ENCODE peak calls at places on chromosomes 12 and 14, in four cellular contexts. C is H1, Q is mesenchymal stem cell, O is IMR-90. V is an unnamed sample.

GRCh38 chr14:55127491-55127951 is 1.5 kb upstream of the LGALS3 start:
- DNase-seq in O (peak), Q (peak), C (no peak), V (no peak)

GRCh38 chr12:56278905-56279304 is 12.2 kb downstream of the COQ10A start:
- DNase-seq in Q (no peak), O (no peak), C (no peak), V (no peak)

GRCh38 chr12:6461401-6462233 is 8.9 kb downstream of the VAMP1 start:
- DNase-seq in O (peak), C (no peak), Q (no peak), V (no peak)

GRCh38 chr12:39946361-39946948 is 159.4 kb downstream of the SLC2A13 start:
- DNase-seq in C (no peak), Q (no peak), O (no peak), V (no peak)

GRCh38 chr12:132559652-132560420 is 50.5 kb downstream of the LRCOL1 start:
- DNase-seq in Q (peak), C (no peak), O (peak), V (no peak)

GRCh38 chr14:78927261-78927660 is 757.1 kb downstream of the NRXN3 start:
- DNase-seq in O (no peak), Q (no peak), C (no peak), V (no peak)

GRCh38 chr14:67429651-67430205 is 17.8 kb upstream of the PLEK2 start:
- DNase-seq in C (no peak), O (no peak), Q (no peak), V (no peak)

GRCh38 chr14:38125484-38125912 is 82.2 kb upstream of the SSTR1 start:
- DNase-seq in C (no peak), O (no peak), Q (no peak), V (no peak)

GRCh38 chr12:112938751-112939150 is 477 bp downstream of the OAS3 start:
- DNase-seq in C (no peak), O (no peak), Q (peak), V (no peak)

GRCh38 chr12:109777544-109777943 is 55.7 kb downstream of the TRPV4 start:
- DNase-seq in O (peak), Q (peak), C (no peak), V (no peak)

GRCh38 chr14:53953002-53953827 is 3.4 kb downstream of the BMP4 start:
- DNase-seq in O (peak), Q (peak), C (no peak), V (no peak)

GRCh38 chr14:101082036-101082435 is 178.5 kb upstream of the RTL1 start:
- DNase-seq in C (no peak), O (no peak), Q (no peak), V (no peak)

GRCh38 chr12:42128327-42128726 is 16.3 kb downstream of the GXYLT1 start:
- DNase-seq in O (peak), Q (peak), C (no peak), V (no peak)

DNA sequence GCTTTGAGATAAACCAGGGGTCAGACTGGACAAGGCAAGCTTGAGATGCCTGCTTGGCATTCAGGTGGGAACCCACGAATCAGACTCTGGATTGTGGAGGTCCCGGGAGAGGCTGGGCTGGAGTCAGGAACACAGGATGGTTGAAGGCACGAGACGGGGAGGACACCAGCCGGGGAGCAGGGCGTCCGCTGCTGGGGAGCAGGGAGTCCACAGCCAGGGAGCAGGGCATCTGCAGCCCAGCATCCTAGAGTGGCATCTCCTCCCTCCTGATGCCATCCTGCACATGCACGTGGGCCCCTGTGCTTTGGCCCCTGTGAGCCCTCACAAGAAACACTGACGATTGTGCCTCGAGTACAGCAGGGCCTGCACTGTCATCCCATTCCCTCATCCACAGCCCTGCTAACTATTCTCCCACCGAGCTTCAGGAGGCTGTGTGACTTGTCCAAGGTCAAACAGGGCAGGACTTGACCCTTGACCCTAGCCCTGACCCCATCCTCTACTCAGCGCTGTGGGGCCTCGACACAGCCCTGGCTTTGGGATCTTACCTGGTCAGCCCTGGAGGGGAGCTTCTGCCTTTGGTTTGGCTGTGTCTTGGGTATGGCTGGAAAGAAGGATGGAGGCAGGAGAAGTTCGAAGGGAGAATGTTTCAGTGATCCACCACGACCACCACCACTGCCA is 45.1 kb downstream of the CFAP251 start:
- DNase-seq in C (no peak), Q (no peak), O (no peak), V (no peak)
- H3K4me2 ChIP-seq in C (no peak), Q (no peak), O (no peak), V (no peak)

GRCh38 chr12:131506426-131506825 is 204.5 kb upstream of the SFSWAP start:
- DNase-seq in Q (no peak), C (no peak), O (no peak), V (no peak)
- H4K8ac ChIP-seq in Q (no peak), C (no peak), O (no peak), V (no peak)

GRCh38 chr12:127381043-127381668 is 885.8 kb upstream of the TMEM132C start:
- DNase-seq in Q (peak), C (peak), O (no peak), V (peak)
- H3K4me2 ChIP-seq in Q (peak), C (peak), O (peak), V (peak)

GRCh38 chr14:69044965-69045555 is 66.0 kb upstream of the ACTN1 start:
- DNase-seq in Q (no peak), O (peak), C (no peak), V (no peak)
- H4K8ac ChIP-seq in Q (no peak), O (peak), C (no peak), V (no peak)

GRCh38 chr12:67920432-67920831 is 68.8 kb upstream of the IFNG-AS1 start:
- DNase-seq in O (no peak), Q (no peak), C (no peak), V (no peak)

GRCh38 chr12:67917811-67918210 is 71.4 kb upstream of the IFNG-AS1 start:
- DNase-seq in C (no peak), O (no peak), Q (no peak), V (no peak)

GRCh38 chr12:67919406-67919805 is 69.8 kb upstream of the IFNG-AS1 start:
- DNase-seq in C (no peak), O (no peak), Q (peak), V (no peak)

GRCh38 chr12:67918441-67918840 is 70.8 kb upstream of the IFNG-AS1 start:
- DNase-seq in C (no peak), O (no peak), Q (no peak), V (no peak)

DNA sequence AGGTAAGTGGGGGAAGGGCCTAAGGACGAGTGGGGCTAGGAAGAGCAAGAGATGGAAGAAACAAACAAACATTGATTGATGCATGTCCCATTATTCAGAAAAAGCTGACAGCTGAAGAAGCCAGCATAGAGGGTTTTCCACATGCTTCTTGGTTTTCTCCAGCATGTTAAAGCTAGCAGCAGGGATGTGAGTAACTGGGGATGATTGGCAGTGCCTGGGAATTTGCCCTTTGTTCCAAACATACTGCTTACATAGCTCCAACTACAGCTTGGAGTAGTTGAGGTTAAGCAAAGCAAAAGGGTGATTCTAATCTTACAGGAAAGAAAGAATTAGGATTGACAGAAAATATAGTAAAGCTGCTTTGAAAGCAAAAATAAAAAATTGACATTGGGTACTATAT is 68.0 kb upstream of the IFNG-AS1 start:
- DNase-seq in Q (no peak), O (no peak), C (no peak), V (no peak)
- H3K4me2 ChIP-seq in Q (no peak), O (no peak), C (no peak), V (no peak)

DNA sequence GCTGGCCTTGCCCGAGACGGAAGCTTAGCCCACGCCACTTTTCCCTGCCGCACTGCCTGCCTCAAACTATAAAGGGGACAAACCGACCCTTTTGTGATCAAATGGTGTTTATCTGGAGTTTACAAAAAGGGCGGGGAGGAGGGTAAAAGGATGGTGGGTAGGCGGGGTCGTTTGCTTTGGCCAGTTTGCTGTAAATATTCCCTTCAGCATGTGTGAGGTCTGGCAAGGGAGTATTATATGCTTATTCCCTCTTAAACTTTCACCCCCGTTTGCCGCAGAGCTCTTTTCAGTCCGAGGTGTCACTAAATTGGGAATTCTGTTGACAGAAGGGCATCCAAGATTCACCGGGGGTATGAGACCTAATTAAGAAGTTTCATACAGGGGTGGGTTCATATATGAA is 3.8 kb upstream of the TBX3 start:
- DNase-seq in Q (no peak), C (no peak), O (no peak), V (no peak)
- H4K8ac ChIP-seq in Q (no peak), C (no peak), O (peak), V (no peak)

DNA sequence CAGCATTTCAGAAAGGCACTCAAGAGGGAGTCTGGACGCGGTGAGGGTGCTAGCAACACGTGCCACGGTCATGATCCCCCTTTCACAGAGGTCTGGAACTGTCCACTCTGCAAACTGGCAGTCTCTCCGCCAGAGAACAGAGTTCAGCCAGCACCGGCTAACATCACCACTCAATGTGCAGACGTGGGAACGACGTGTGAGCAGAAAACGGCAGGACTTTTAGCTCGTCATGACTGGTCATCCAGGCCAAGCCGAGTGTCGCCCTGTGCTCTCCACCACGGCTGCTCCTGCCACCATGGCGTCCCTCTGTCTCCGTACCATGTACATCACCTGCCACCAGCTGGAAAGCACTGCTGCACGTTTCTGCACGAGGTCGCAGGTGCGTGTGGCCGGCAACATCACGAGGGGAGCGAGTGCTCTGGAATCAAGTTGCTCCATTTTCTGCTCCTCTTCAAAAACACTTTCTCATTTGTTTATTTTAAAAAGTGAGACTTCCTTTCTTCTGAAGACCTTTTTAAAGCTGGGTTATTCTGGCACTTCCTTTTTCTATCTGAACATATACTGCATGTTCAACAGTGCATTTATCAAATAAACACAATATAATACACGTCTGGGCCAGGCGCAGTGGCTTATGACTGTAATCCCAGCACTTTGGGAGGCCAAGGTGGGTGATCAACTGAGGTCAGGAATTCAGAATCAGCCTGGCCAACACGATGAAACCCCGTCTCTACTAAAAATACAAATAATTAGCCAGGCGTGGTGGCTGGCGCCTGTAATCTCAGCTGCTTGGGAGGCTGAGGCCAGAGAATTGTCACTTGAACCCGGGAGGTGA is 28.0 kb downstream of the SLC15A4 start:
- DNase-seq in O (no peak), Q (no peak), C (no peak), V (no peak)
- H3K4me2 ChIP-seq in O (no peak), Q (no peak), C (no peak), V (no peak)

GRCh38 chr14:96362071-96362964 is 823 bp downstream of the ATG2B start:
- DNase-seq in Q (peak), O (peak), C (no peak), V (no peak)

GRCh38 chr14:96359959-96360358 is 3.2 kb downstream of the ATG2B start:
- DNase-seq in C (no peak), O (no peak), Q (no peak), V (no peak)

GRCh38 chr14:96362965-96363750 is at the start of the genes ATG2B and GSKIP:
- DNase-seq in O (peak), Q (peak), C (peak), V (peak)

GRCh38 chr14:96364911-96365310 is 1.6 kb downstream of the GSKIP start:
- DNase-seq in C (no peak), Q (no peak), O (no peak), V (no peak)

GRCh38 chr14:96363751-96364336 is 518 bp downstream of the GSKIP start:
- DNase-seq in Q (peak), O (peak), C (no peak), V (no peak)
- H4K8ac ChIP-seq in Q (no peak), O (peak), C (peak), V (no peak)

V was measured in neuronal stem cell.